ENCODE peak calls at places on chromosomes 4 and X, in ten cellular contexts. E is HCT116; V is WERI-Rb-1; M is transverse colon; Q is endothelial cell of umbilical vein; N is A549; T is K562; Z is tibial artery; R is dorsolateral prefrontal cortex; U is CD4-positive, alpha-beta memory T cell. S is an unnamed sample.

GRCh38 chr4:145732895-145733880 is 53.2 kb downstream of the C4orf51 start:
- DNase-seq in E (peak; percentile 76), V (peak; percentile 98), M (peak; percentile 95), Q (peak; percentile 97), N (peak; percentile 57), T (peak; percentile 94), Z (peak; percentile 98), R (peak; percentile 88), U (peak; percentile 83), S (peak; percentile 92)

GRCh38 chrX:111372065-111372464 is 39.9 kb downstream of the DCX start:
- DNase-seq in E (no peak), V (no peak), M (no peak), Q (no peak), N (no peak), T (no peak), Z (no peak), R (no peak), U (no peak), S (no peak)

GRCh38 chr4:153143527-153144348 is 60.5 kb upstream of the TRIM2 start:
- DNase-seq in E (peak; percentile 51), V (peak; percentile 69), M (peak; percentile 29), Q (peak; percentile 54), N (no peak), T (no peak), Z (no peak), R (no peak), U (no peak), S (no peak)

GRCh38 chr4:10783351-10783750 is 98.8 kb upstream of the CLNK start:
- DNase-seq in E (no peak), V (no peak), M (no peak), Q (no peak), N (no peak), T (no peak), Z (no peak), R (no peak), U (no peak), S (peak; percentile 71)

GRCh38 chrX:67353651-67354370 is 190.0 kb upstream of the AR start:
- DNase-seq in E (no peak), V (no peak), M (no peak), Q (no peak), N (no peak), T (no peak), Z (no peak), R (no peak), U (no peak), S (no peak)

GRCh38 chr4:26452565-26453531 is 37.4 kb downstream of the CCKAR start:
- DNase-seq in E (no peak), V (no peak), M (no peak), Q (no peak), N (no peak), T (no peak), Z (no peak), R (no peak), U (no peak), S (no peak)

GRCh38 chr4:3462790-3463415 is at the start of gene DOK7:
- DNase-seq in E (no peak), V (no peak), M (no peak), Q (no peak), N (no peak), T (peak; percentile 81), Z (peak; percentile 85), R (no peak), U (no peak), S (no peak)

GRCh38 chrX:25226151-25226550 is 210.4 kb upstream of the ARX start:
- DNase-seq in E (no peak), V (no peak), M (no peak), Q (no peak), N (no peak), T (no peak), Z (no peak), R (no peak), U (no peak), S (no peak)

GRCh38 chrX:148049441-148049840 is 68.3 kb downstream of the FMR1NB start:
- DNase-seq in E (peak; percentile 1), V (no peak), M (no peak), Q (peak; percentile 36), N (peak; percentile 1), T (peak; percentile 10), Z (no peak), R (no peak), U (no peak), S (no peak)

GRCh38 chr4:95546866-95547707 is 1.7 kb downstream of the UNC5C start:
- DNase-seq in E (no peak), V (peak; percentile 76), M (no peak), Q (no peak), N (no peak), T (no peak), Z (no peak), R (no peak), U (no peak), S (no peak)

GRCh38 chrX:123476636-123477219 is 256.1 kb downstream of the THOC2 start:
- DNase-seq in E (no peak), V (no peak), M (no peak), Q (no peak), N (no peak), T (no peak), Z (no peak), R (no peak), U (no peak), S (no peak)

GRCh38 chr4:89438102-89438831 is 130.7 kb upstream of the GPRIN3 start:
- DNase-seq in E (peak; percentile 72), V (peak; percentile 56), M (peak; percentile 30), Q (peak; percentile 42), N (peak; percentile 21), T (peak; percentile 10), Z (no peak), R (no peak), U (peak; percentile 58), S (peak; percentile 4)

GRCh38 chr4:89439533-89439932 is 131.9 kb upstream of the GPRIN3 start:
- DNase-seq in E (no peak), V (no peak), M (no peak), Q (no peak), N (no peak), T (no peak), Z (no peak), R (no peak), U (no peak), S (no peak)

GRCh38 chr4:89434364-89434988 is 126.9 kb upstream of the GPRIN3 start:
- DNase-seq in E (peak; percentile 18), V (no peak), M (no peak), Q (peak; percentile 46), N (peak; percentile 6), T (no peak), Z (no peak), R (no peak), U (no peak), S (peak; percentile 25)
- H3K27ac ChIP-seq in E (no peak overlapping the region), V (no peak overlapping the region), M (no peak overlapping the region), Q (no peak overlapping the region), N (peak overlapping the region; percentile 25), T (no peak overlapping the region), Z (no peak overlapping the region), R (no peak overlapping the region), U (no peak overlapping the region), S (no peak overlapping the region)

GRCh38 chr4:57095956-57096355 is 14.2 kb downstream of the IGFBP7 start:
- DNase-seq in E (no peak), V (no peak), M (no peak), Q (no peak), N (no peak), T (no peak), Z (no peak), R (no peak), U (no peak), S (no peak)

GRCh38 chr4:57099363-57099762 is 10.8 kb downstream of the IGFBP7 start:
- DNase-seq in E (no peak), V (no peak), M (no peak), Q (no peak), N (no peak), T (no peak), Z (no peak), R (no peak), U (no peak), S (no peak)

GRCh38 chr4:57097711-57098110 is 12.5 kb downstream of the IGFBP7 start:
- DNase-seq in E (no peak), V (no peak), M (no peak), Q (no peak), N (no peak), T (no peak), Z (no peak), R (no peak), U (no peak), S (no peak)

GRCh38 chr4:57098945-57099344 is 11.2 kb downstream of the IGFBP7 start:
- DNase-seq in E (no peak), V (no peak), M (no peak), Q (no peak), N (no peak), T (no peak), Z (no peak), R (no peak), U (no peak), S (no peak)

DNA sequence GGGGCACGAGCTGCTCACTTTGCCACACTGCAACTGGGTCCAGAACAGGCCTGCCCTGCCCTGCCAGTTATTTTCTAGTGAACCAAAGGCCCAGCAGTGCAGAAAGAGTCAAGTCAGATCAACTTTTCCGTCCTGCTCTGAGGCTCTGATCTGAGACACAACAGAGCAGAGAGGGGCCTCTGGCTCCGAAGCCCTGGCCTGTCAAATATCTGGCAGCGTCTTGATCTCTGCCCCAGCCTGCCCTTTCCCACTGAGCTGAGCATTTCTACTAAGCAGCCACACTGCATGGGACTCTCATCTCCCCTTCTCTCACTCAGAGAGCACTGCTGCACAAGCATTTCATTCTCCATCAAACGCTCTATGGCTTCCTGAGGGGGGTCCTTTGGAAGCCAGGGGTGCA is 11.8 kb downstream of the IGFBP7 start:
- DNase-seq in E (no peak), V (no peak), M (no peak), Q (no peak), N (no peak), T (no peak), Z (no peak), R (no peak), U (no peak), S (no peak)
- H3K27ac ChIP-seq in E (no peak overlapping the region), V (no peak overlapping the region), M (peak overlapping the region; percentile 61), Q (no peak overlapping the region), N (peak overlapping the region; percentile 79), T (no peak overlapping the region), Z (peak overlapping the region; percentile 63), R (no peak overlapping the region), U (no peak overlapping the region), S (peak overlapping the region; percentile 77)

DNA sequence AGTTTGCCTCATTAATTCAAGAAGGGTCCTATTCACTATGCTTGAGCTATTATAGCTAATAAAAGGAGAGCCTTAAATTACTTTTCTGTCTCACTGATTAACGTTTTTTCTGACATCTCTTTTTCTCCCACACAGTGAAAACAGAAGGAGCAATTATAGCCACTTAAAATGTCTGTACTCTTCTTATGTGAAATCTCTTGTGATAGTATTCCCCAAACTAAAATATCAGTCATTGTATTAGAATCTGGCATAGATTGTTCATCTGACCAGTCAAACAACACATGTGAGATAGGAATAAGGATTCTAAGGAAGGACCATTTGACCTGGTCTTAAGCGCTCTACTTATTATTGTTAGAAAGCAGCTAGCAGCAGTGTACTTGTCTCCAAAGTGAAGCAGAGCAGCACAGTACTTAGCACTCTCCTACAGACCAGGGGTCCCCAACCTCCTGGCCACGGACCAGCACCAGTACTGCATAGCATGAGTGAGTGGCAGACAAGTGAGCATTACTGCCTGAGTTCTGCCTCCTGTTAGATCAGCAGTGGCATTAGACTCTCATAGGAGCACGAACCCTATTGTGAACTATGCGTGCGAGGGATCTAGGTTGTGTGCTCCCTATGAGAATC is 136.1 kb upstream of the SPRY1 start:
- DNase-seq in E (no peak), V (no peak), M (no peak), Q (no peak), N (no peak), T (no peak), Z (no peak), R (no peak), U (no peak), S (no peak)
- H3K27ac ChIP-seq in E (no peak overlapping the region), V (no peak overlapping the region), M (no peak overlapping the region), Q (no peak overlapping the region), N (no peak overlapping the region), T (no peak overlapping the region), Z (peak overlapping the region; percentile 25), R (no peak overlapping the region), U (no peak overlapping the region), S (no peak overlapping the region)

GRCh38 chrX:115341421-115341820 is 51.9 kb downstream of the LUZP4 start:
- DNase-seq in E (no peak), V (no peak), M (no peak), Q (no peak), N (no peak), T (no peak), Z (no peak), R (no peak), U (no peak), S (no peak)
- H3K27ac ChIP-seq in E (no peak overlapping the region), V (no peak overlapping the region), M (no peak overlapping the region), Q (no peak overlapping the region), N (peak overlapping the region; percentile 74), T (no peak overlapping the region), Z (no peak overlapping the region), R (no peak overlapping the region), U (no peak overlapping the region), S (no peak overlapping the region)